ENCODE peak calls at places on chromosomes 7 and 10, in six cellular contexts. U, F, R, Z, D and M are unnamed samples.
A peak's percentile ranks its signal among the peaks of the same experiment; 100 is the strongest.

GRCh38 chr7:522071-522937 is 2.7 kb upstream of the PDGFA start:
- DNase-seq in Z (no peak), F (no peak), D (no peak), U (peak; percentile 83), R (no peak), M (no peak)

GRCh38 chr7:139715194-139715815 is 62.5 kb downstream of the HIPK2 start:
- DNase-seq in D (no peak), R (no peak), F (no peak), Z (no peak), U (no peak), M (no peak)

GRCh38 chr10:91681361-91682276 is 48.7 kb upstream of the PPP1R3C start:
- DNase-seq in R (no peak), D (no peak), Z (no peak), U (no peak), F (no peak), M (no peak)

GRCh38 chr10:110212119-110213006 is 5.0 kb downstream of the MXI1 start:
- DNase-seq in Z (no peak), F (peak; percentile 65), R (no peak), D (no peak), U (no peak), M (no peak)

GRCh38 chr7:4726051-4726450 is 44.0 kb downstream of the FOXK1 start:
- DNase-seq in Z (no peak), D (no peak), U (no peak), R (no peak), F (no peak), M (no peak)

GRCh38 chr7:41891967-41892755 is 189.3 kb upstream of the INHBA start:
- DNase-seq in F (no peak), R (no peak), Z (no peak), U (no peak), D (no peak), M (no peak)

GRCh38 chr7:105580022-105580740 is 1.1 kb downstream of the EFCAB10 start:
- DNase-seq in D (no peak), F (no peak), R (no peak), Z (no peak), U (no peak), M (no peak)

GRCh38 chr7:132207211-132207610 is 369.1 kb downstream of the PLXNA4 start:
- DNase-seq in U (no peak), D (no peak), R (no peak), F (no peak), Z (no peak), M (no peak)

GRCh38 chr10:110502072-110502845 is 4.6 kb downstream of the DUSP5 start:
- DNase-seq in U (no peak), R (no peak), D (no peak), Z (no peak), F (no peak), M (no peak)

GRCh38 chr10:72079356-72079755 is 9.0 kb downstream of the SPOCK2 start:
- DNase-seq in D (no peak), F (no peak), Z (no peak), U (no peak), R (peak; percentile 66), M (no peak)

GRCh38 chr10:9038146-9038714 is 983.7 kb downstream of the GATA3 start:
- DNase-seq in Z (no peak), U (no peak), R (no peak), D (no peak), F (peak; percentile 23), M (no peak)

GRCh38 chr10:127977368-127978009 is 70.6 kb downstream of the PTPRE start:
- DNase-seq in R (no peak), U (peak; percentile 94), Z (no peak), D (peak; percentile 44), F (no peak), M (peak; percentile 88)